ENCODE peak calls at places on chromosomes 1 and 21, in six cellular contexts. One of them, this sample, is unnamed.

GRCh38 chr1:31793086-31793485 is 22.7 kb downstream of the SPOCD1 start:
- DNase-seq in IMR-90: no peak
- DNase-seq in adrenal gland: no peak
- DNase-seq in upper lobe of left lung: peak; percentile 56
- DNase-seq in heart left ventricle: no peak
- DNase-seq in ovary: no peak
- DNase-seq in this sample: no peak

GRCh38 chr1:231372501-231372900 is 34.4 kb downstream of the SPRTN start:
- DNase-seq in upper lobe of left lung: no peak
- DNase-seq in ovary: no peak
- DNase-seq in heart left ventricle: no peak
- DNase-seq in adrenal gland: no peak
- DNase-seq in IMR-90: no peak
- DNase-seq in this sample: no peak

GRCh38 chr1:53329183-53329544 is 1.3 kb upstream of the LRP8 start:
- DNase-seq in IMR-90: no peak
- DNase-seq in ovary: no peak
- DNase-seq in adrenal gland: no peak
- DNase-seq in upper lobe of left lung: no peak
- DNase-seq in heart left ventricle: peak; percentile 39
- DNase-seq in this sample: peak; percentile 79

GRCh38 chr1:215104283-215104682 is 21.7 kb downstream of the KCNK2 start:
- DNase-seq in ovary: no peak
- DNase-seq in upper lobe of left lung: no peak
- DNase-seq in adrenal gland: no peak
- DNase-seq in heart left ventricle: no peak
- DNase-seq in IMR-90: peak; percentile 57
- DNase-seq in this sample: no peak

GRCh38 chr1:21781971-21782867 is 730 bp downstream of the USP48 start:
- DNase-seq in ovary: no peak
- DNase-seq in adrenal gland: peak; percentile 73
- DNase-seq in upper lobe of left lung: no peak
- DNase-seq in heart left ventricle: no peak
- DNase-seq in IMR-90: peak; percentile 54
- DNase-seq in this sample: peak; percentile 57

GRCh38 chr21:17491716-17492414 is 21.0 kb upstream of the CXADR start:
- DNase-seq in IMR-90: peak; percentile 99
- DNase-seq in ovary: no peak
- DNase-seq in heart left ventricle: no peak
- DNase-seq in adrenal gland: peak; percentile 46
- DNase-seq in upper lobe of left lung: no peak
- DNase-seq in this sample: no peak

GRCh38 chr21:44867999-44868700 is 5.3 kb downstream of the PTTG1IP start:
- DNase-seq in IMR-90: no peak
- DNase-seq in ovary: no peak
- DNase-seq in adrenal gland: no peak
- DNase-seq in upper lobe of left lung: no peak
- DNase-seq in heart left ventricle: peak; percentile 49
- DNase-seq in this sample: no peak

GRCh38 chr1:212286437-212287131 is 1.4 kb downstream of the PPP2R5A start:
- DNase-seq in adrenal gland: no peak
- DNase-seq in IMR-90: peak; percentile 6
- DNase-seq in ovary: no peak
- DNase-seq in upper lobe of left lung: no peak
- DNase-seq in heart left ventricle: no peak
- DNase-seq in this sample: no peak

GRCh38 chr1:213582976-213583567 is 404.7 kb upstream of the PROX1 start:
- DNase-seq in IMR-90: no peak
- DNase-seq in adrenal gland: no peak
- DNase-seq in ovary: no peak
- DNase-seq in upper lobe of left lung: no peak
- DNase-seq in heart left ventricle: no peak
- DNase-seq in this sample: no peak

GRCh38 chr1:95176859-95177258 is 57.2 kb upstream of the RWDD3 start:
- DNase-seq in adrenal gland: no peak
- DNase-seq in heart left ventricle: no peak
- DNase-seq in IMR-90: no peak
- DNase-seq in ovary: no peak
- DNase-seq in upper lobe of left lung: no peak
- DNase-seq in this sample: no peak
- TF ChIP-seq POLR2A in adrenal gland: no peak
- TF ChIP-seq POLR2A in heart left ventricle: no peak
- TF ChIP-seq POLR2A in IMR-90: no peak
- TF ChIP-seq POLR2A in ovary: no peak
- TF ChIP-seq POLR2A in upper lobe of left lung: no peak
- TF ChIP-seq POLR2A in this sample: no peak

DNA sequence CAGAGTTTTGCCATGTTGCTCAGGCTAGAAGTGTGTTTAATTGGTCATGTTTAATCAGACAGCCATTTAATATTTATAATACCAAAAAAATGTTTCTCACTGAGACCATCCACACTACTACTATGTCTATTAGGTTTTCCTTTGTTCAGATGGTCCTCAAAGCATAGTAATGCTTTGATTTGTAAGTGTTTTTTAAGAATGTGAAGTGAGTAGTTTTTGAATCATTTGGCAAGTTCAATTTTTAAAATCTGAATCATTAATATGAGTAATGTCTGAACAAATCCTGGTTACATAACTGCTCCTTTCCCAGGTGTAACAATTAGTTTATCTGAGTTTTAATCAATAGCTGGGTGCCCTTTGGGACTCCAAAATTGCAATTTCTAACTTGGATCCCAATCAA is 23.4 kb upstream of the EVI5 start:
- DNase-seq in IMR-90: no peak
- DNase-seq in adrenal gland: no peak
- DNase-seq in heart left ventricle: no peak
- DNase-seq in ovary: no peak
- DNase-seq in upper lobe of left lung: no peak
- DNase-seq in this sample: no peak
- TF ChIP-seq CTCF in IMR-90: no peak
- TF ChIP-seq CTCF in adrenal gland: no peak
- TF ChIP-seq CTCF in heart left ventricle: no peak
- TF ChIP-seq CTCF in ovary: no peak
- TF ChIP-seq CTCF in upper lobe of left lung: no peak
- TF ChIP-seq CTCF in this sample: no peak

GRCh38 chr21:29182674-29183073 is 52.2 kb downstream of the MAP3K7CL start:
- DNase-seq in IMR-90: peak; percentile 36
- DNase-seq in heart left ventricle: no peak
- DNase-seq in upper lobe of left lung: no peak
- DNase-seq in adrenal gland: no peak
- DNase-seq in ovary: no peak
- DNase-seq in this sample: no peak

GRCh38 chr21:29179503-29179902 is 49.1 kb downstream of the MAP3K7CL start:
- DNase-seq in IMR-90: no peak
- DNase-seq in adrenal gland: no peak
- DNase-seq in upper lobe of left lung: no peak
- DNase-seq in ovary: no peak
- DNase-seq in heart left ventricle: no peak
- DNase-seq in this sample: no peak

GRCh38 chr21:29178936-29179335 is 48.5 kb downstream of the MAP3K7CL start:
- DNase-seq in upper lobe of left lung: no peak
- DNase-seq in adrenal gland: no peak
- DNase-seq in IMR-90: no peak
- DNase-seq in heart left ventricle: no peak
- DNase-seq in ovary: no peak
- DNase-seq in this sample: no peak

GRCh38 chr21:29184047-29184446 is 53.6 kb downstream of the MAP3K7CL start:
- DNase-seq in heart left ventricle: no peak
- DNase-seq in adrenal gland: no peak
- DNase-seq in ovary: no peak
- DNase-seq in upper lobe of left lung: no peak
- DNase-seq in IMR-90: no peak
- DNase-seq in this sample: no peak

GRCh38 chr21:29181799-29182470 is 51.5 kb downstream of the MAP3K7CL start:
- DNase-seq in heart left ventricle: no peak
- DNase-seq in ovary: no peak
- DNase-seq in IMR-90: peak; percentile 95
- DNase-seq in upper lobe of left lung: no peak
- DNase-seq in adrenal gland: peak; percentile 75
- DNase-seq in this sample: no peak
- TF ChIP-seq POLR2A in heart left ventricle: no peak
- TF ChIP-seq POLR2A in ovary: no peak
- TF ChIP-seq POLR2A in IMR-90: peak; percentile 89
- TF ChIP-seq POLR2A in upper lobe of left lung: no peak
- TF ChIP-seq POLR2A in adrenal gland: no peak
- TF ChIP-seq POLR2A in this sample: no peak

GRCh38 chr1:85195703-85196102 is 5.1 kb downstream of the SYDE2 start:
- DNase-seq in IMR-90: no peak
- DNase-seq in upper lobe of left lung: no peak
- DNase-seq in adrenal gland: no peak
- DNase-seq in heart left ventricle: no peak
- DNase-seq in ovary: no peak
- DNase-seq in this sample: no peak
- TF ChIP-seq CTCF in IMR-90: no peak
- TF ChIP-seq CTCF in upper lobe of left lung: no peak
- TF ChIP-seq CTCF in adrenal gland: no peak
- TF ChIP-seq CTCF in heart left ventricle: no peak
- TF ChIP-seq CTCF in ovary: no peak
- TF ChIP-seq CTCF in this sample: no peak

GRCh38 chr1:166875734-166876539 is at the start of gene TADA1:
- DNase-seq in adrenal gland: peak; percentile 99
- DNase-seq in IMR-90: peak; percentile 96
- DNase-seq in upper lobe of left lung: peak; percentile 97
- DNase-seq in heart left ventricle: peak; percentile 98
- DNase-seq in ovary: peak; percentile 97
- DNase-seq in this sample: peak; percentile 100
- TF ChIP-seq POLR2A in adrenal gland: peak; percentile 81
- TF ChIP-seq POLR2A in IMR-90: no peak
- TF ChIP-seq POLR2A in upper lobe of left lung: no peak
- TF ChIP-seq POLR2A in heart left ventricle: no peak
- TF ChIP-seq POLR2A in ovary: peak; percentile 22
- TF ChIP-seq POLR2A in this sample: no peak

DNA sequence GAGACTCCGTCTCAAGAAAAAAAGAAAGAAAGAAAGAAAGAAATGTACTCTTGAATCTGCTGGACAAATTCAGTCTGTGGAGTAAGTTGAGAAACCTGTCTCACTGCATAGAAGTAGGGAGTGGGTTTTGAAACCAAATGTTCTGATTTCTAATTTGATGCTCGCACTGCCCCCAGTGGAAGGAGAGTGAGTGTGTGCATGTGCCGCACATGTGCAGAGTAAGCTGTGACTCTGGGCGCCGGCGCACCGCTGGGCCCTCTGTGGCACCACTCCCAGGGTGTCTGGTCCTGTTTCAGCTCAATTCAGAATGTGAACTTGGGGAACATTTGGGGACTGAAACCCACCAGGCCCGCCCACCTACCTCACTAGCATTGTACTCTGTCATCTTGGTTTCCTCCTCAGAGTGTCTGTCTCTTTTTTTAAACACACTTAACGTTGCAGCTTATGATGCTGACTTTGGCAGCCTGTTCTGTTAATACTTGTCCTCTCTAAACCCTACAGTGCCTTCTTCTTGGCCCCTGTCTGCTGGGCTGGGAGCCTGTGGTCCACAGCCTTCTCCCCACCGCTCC is 104.6 kb downstream of the CACNA1E start:
- DNase-seq in ovary: no peak
- DNase-seq in heart left ventricle: no peak
- DNase-seq in adrenal gland: no peak
- DNase-seq in IMR-90: no peak
- DNase-seq in upper lobe of left lung: peak; percentile 77
- DNase-seq in this sample: no peak
- TF ChIP-seq CTCF in ovary: no peak
- TF ChIP-seq CTCF in heart left ventricle: no peak
- TF ChIP-seq CTCF in adrenal gland: no peak
- TF ChIP-seq CTCF in IMR-90: no peak
- TF ChIP-seq CTCF in upper lobe of left lung: no peak
- TF ChIP-seq CTCF in this sample: no peak

GRCh38 chr1:73273886-73274285 is 924.1 kb downstream of the LRRIQ3 start:
- DNase-seq in upper lobe of left lung: no peak
- DNase-seq in heart left ventricle: no peak
- DNase-seq in ovary: no peak
- DNase-seq in adrenal gland: no peak
- DNase-seq in IMR-90: no peak
- DNase-seq in this sample: no peak
- TF ChIP-seq POLR2A in upper lobe of left lung: no peak
- TF ChIP-seq POLR2A in heart left ventricle: no peak
- TF ChIP-seq POLR2A in ovary: no peak
- TF ChIP-seq POLR2A in adrenal gland: no peak
- TF ChIP-seq POLR2A in IMR-90: no peak
- TF ChIP-seq POLR2A in this sample: no peak

GRCh38 chr21:21751286-21751685 is 753.1 kb downstream of the NCAM2 start:
- DNase-seq in upper lobe of left lung: no peak
- DNase-seq in heart left ventricle: no peak
- DNase-seq in IMR-90: no peak
- DNase-seq in adrenal gland: peak; percentile 53
- DNase-seq in ovary: no peak
- DNase-seq in this sample: no peak
- TF ChIP-seq CTCF in upper lobe of left lung: peak; percentile 18
- TF ChIP-seq CTCF in heart left ventricle: no peak
- TF ChIP-seq CTCF in IMR-90: no peak
- TF ChIP-seq CTCF in adrenal gland: peak; percentile 37
- TF ChIP-seq CTCF in ovary: no peak
- TF ChIP-seq CTCF in this sample: no peak

This sample was measured in lower leg skin.